ENCODE peak calls at places on chromosomes 13 and 19, in nine cellular contexts. L is midbrain; P is activated naive CD4-positive, alpha-beta T cell treated with anti-CD3 and anti-CD28 coated beads, Interleukin-2, amount 50 U/mL, for 72 hours; H is AG10803; Q is stimulated activated CD8-positive, alpha-beta memory T cell treated with anti-CD3 and anti-CD28 coated beads, Interleukin-2, amount 100 ng/mL, for 1 hour; S is astrocyte of the cerebellum; N is brain microvascular endothelial cell; M is dorsolateral prefrontal cortex; F is T-cell. G is an unnamed sample.

GRCh38 chr19:48943081-48943480 is 9.6 kb downstream of the DHDH start:
- DNase-seq in L (no peak), P (no peak), H (no peak), Q (no peak), S (no peak), N (no peak), M (no peak), F (no peak), G (no peak)

GRCh38 chr13:110942248-110942981 is 27.5 kb upstream of the ANKRD10 start:
- DNase-seq in L (no peak), P (no peak), H (no peak), Q (no peak), S (no peak), N (no peak), M (no peak), F (no peak), G (no peak)

GRCh38 chr19:57099199-57099661 is 20.6 kb upstream of the USP29 start:
- DNase-seq in L (peak), P (peak), H (peak), Q (no peak), S (no peak), N (peak), M (peak), F (peak), G (peak)

GRCh38 chr13:106393776-106394175 is 141.7 kb downstream of the EFNB2 start:
- DNase-seq in L (no peak), P (no peak), H (no peak), Q (no peak), S (no peak), N (no peak), M (no peak), F (no peak), G (no peak)

GRCh38 chr19:40691421-40692211 is 1.2 kb upstream of the NUMBL start:
- DNase-seq in L (no peak), P (no peak), H (no peak), Q (no peak), S (no peak), N (no peak), M (peak), F (no peak), G (no peak)

GRCh38 chr19:12543855-12544254 is 7.4 kb downstream of the ZNF564 start:
- DNase-seq in L (no peak), P (no peak), H (peak), Q (no peak), S (no peak), N (peak), M (no peak), F (no peak), G (no peak)

GRCh38 chr13:113168211-113168610 is 9.8 kb downstream of the PROZ start:
- DNase-seq in L (no peak), P (no peak), H (no peak), Q (no peak), S (no peak), N (no peak), M (no peak), F (no peak), G (no peak)

GRCh38 chr13:109251958-109252357 is 534.4 kb downstream of the IRS2 start:
- DNase-seq in L (no peak), P (no peak), H (peak), Q (no peak), S (no peak), N (no peak), M (no peak), F (no peak), G (no peak)

GRCh38 chr13:20397896-20398295 is 127.8 kb downstream of the CRYL1 start:
- DNase-seq in L (no peak), P (no peak), H (no peak), Q (no peak), S (no peak), N (no peak), M (no peak), F (no peak), G (no peak)

GRCh38 chr19:11481777-11482383 is 1.0 kb upstream of the ELAVL3 start:
- DNase-seq in L (peak), P (no peak), H (peak), Q (no peak), S (no peak), N (peak), M (peak), F (peak), G (no peak)

GRCh38 chr13:61084983-61085382 is 330.7 kb downstream of the PCDH20 start:
- DNase-seq in L (no peak), P (no peak), H (peak), Q (no peak), S (peak), N (no peak), M (no peak), F (no peak), G (peak)